ENCODE peak calls at places on chromosome 1, in ten cellular contexts. P is fibroblast of lung, L is epithelial cell of esophagus, C is kidney epithelial cell, A is GM06990, X is tibial artery, B is AG10803, O is tibial nerve, Q is BE2C, W is brain microvascular endothelial cell. V is an unnamed sample.

GRCh38 chr1:198157847-198158765 is 1.3 kb downstream of the NEK7 start:
- DNase-seq in P (peak), L (peak), C (no peak), A (no peak), X (no peak), B (no peak), O (no peak), Q (peak), W (peak), V (no peak)

GRCh38 chr1:211543003-211543402 is 36.0 kb downstream of the SLC30A1 start:
- DNase-seq in P (no peak), L (no peak), C (no peak), A (no peak), X (no peak), B (no peak), O (no peak), Q (no peak), W (no peak), V (no peak)

GRCh38 chr1:150543500-150544143 is 5.6 kb upstream of the ADAMTSL4 start:
- DNase-seq in P (no peak), L (peak), C (no peak), A (no peak), X (peak), B (peak), O (no peak), Q (no peak), W (no peak), V (no peak)

GRCh38 chr1:226814751-226815496 is 55.5 kb upstream of the PSEN2 start:
- DNase-seq in P (peak), L (peak), C (peak), A (no peak), X (peak), B (peak), O (no peak), Q (peak), W (peak), V (no peak)

GRCh38 chr1:3869751-3870301 is 12.6 kb downstream of the DFFB start:
- DNase-seq in P (peak), L (no peak), C (no peak), A (no peak), X (no peak), B (no peak), O (no peak), Q (peak), W (peak), V (no peak)

GRCh38 chr1:219792337-219793021 is 135.9 kb downstream of the SLC30A10 start:
- DNase-seq in P (peak), L (peak), C (no peak), A (no peak), X (no peak), B (peak), O (no peak), Q (peak), W (peak), V (no peak)

GRCh38 chr1:198657550-198658064 is 18.8 kb downstream of the PTPRC start:
- DNase-seq in P (peak), L (peak), C (peak), A (no peak), X (no peak), B (peak), O (no peak), Q (no peak), W (peak), V (no peak)

GRCh38 chr1:61741682-61742619 is at the start of gene PATJ:
- DNase-seq in P (peak), L (peak), C (no peak), A (peak), X (peak), B (peak), O (peak), Q (peak), W (no peak), V (no peak)

GRCh38 chr1:170586321-170586855 is 54.4 kb downstream of the GORAB start:
- DNase-seq in P (peak), L (peak), C (no peak), A (no peak), X (peak), B (peak), O (no peak), Q (no peak), W (no peak), V (no peak)

GRCh38 chr1:64378826-64379225 is 91.1 kb upstream of the CACHD1 start:
- DNase-seq in P (no peak), L (no peak), C (no peak), A (no peak), X (no peak), B (no peak), O (no peak), Q (no peak), W (no peak), V (no peak)

GRCh38 chr1:3598522-3599285 is 12.6 kb downstream of the MEGF6 start:
- DNase-seq in P (no peak), L (no peak), C (no peak), A (peak), X (no peak), B (no peak), O (no peak), Q (no peak), W (no peak), V (no peak)

GRCh38 chr1:30526652-30527345 is 196.6 kb downstream of the MATN1 start:
- DNase-seq in P (no peak), L (no peak), C (no peak), A (no peak), X (no peak), B (no peak), O (no peak), Q (no peak), W (no peak), V (no peak)

GRCh38 chr1:222914861-222915632 is 100.2 kb downstream of the DISP1 start:
- DNase-seq in P (peak), L (peak), C (no peak), A (no peak), X (no peak), B (peak), O (no peak), Q (no peak), W (peak), V (no peak)

GRCh38 chr1:152884085-152884484 is 6.0 kb downstream of the SMCP start:
- DNase-seq in P (no peak), L (peak), C (no peak), A (no peak), X (no peak), B (peak), O (no peak), Q (no peak), W (no peak), V (no peak)

DNA sequence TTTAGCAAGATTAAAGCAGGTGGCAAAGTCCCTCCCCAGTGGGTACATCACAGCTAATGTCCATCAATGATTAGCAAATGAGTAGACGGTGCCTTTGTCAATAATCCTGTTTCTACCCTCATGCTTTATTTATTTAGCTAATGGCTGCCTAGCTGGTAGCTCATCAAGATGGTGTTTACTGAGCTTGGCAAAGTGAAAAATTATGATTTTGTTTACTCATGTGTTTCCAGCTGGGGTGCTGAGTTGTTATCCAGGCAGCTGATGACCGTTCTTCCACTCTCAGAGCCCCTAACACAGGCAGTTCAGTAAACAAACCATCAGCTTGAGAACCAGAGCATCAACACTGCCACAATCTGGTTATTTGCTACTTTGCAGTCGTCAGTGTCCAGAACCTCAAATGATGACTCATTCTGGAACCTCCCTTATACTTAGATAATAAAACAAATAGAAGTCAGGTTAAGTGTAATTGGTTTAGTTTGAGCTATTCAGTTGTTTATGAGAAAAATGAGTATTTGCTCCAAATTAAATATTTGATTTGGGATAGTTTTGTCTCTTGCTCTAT is 163.9 kb downstream of the ST6GALNAC5 start:
- DNase-seq in P (peak), L (peak), C (no peak), A (no peak), X (no peak), B (peak), O (no peak), Q (no peak), W (peak), V (no peak)
- TF ChIP-seq CTCF in P (peak), L (peak), C (peak), A (peak), X (no peak), B (peak), O (no peak), Q (no peak), W (peak), V (no peak)

GRCh38 chr1:84975035-84975434 is 21.9 kb downstream of the MCOLN2 start:
- DNase-seq in P (no peak), L (no peak), C (no peak), A (no peak), X (no peak), B (no peak), O (no peak), Q (no peak), W (no peak), V (no peak)
- H3K4me3 ChIP-seq in P (no peak), L (no peak), C (no peak), A (no peak), X (no peak), B (no peak), O (no peak), Q (no peak), W (no peak), V (peak)

GRCh38 chr1:206492589-206492988 is 14.7 kb upstream of the RASSF5 start:
- DNase-seq in P (no peak), L (no peak), C (no peak), A (no peak), X (no peak), B (no peak), O (no peak), Q (no peak), W (no peak), V (no peak)

GRCh38 chr1:206487970-206488369 is 17.7 kb downstream of the IKBKE start:
- DNase-seq in P (no peak), L (no peak), C (no peak), A (no peak), X (no peak), B (no peak), O (no peak), Q (no peak), W (no peak), V (no peak)

GRCh38 chr1:206491592-206491991 is 15.7 kb upstream of the RASSF5 start:
- DNase-seq in P (no peak), L (no peak), C (no peak), A (no peak), X (no peak), B (no peak), O (no peak), Q (no peak), W (no peak), V (no peak)

GRCh38 chr1:206490643-206491421 is 16.5 kb upstream of the RASSF5 start:
- DNase-seq in P (peak), L (no peak), C (no peak), A (no peak), X (no peak), B (peak), O (no peak), Q (no peak), W (peak), V (no peak)

DNA sequence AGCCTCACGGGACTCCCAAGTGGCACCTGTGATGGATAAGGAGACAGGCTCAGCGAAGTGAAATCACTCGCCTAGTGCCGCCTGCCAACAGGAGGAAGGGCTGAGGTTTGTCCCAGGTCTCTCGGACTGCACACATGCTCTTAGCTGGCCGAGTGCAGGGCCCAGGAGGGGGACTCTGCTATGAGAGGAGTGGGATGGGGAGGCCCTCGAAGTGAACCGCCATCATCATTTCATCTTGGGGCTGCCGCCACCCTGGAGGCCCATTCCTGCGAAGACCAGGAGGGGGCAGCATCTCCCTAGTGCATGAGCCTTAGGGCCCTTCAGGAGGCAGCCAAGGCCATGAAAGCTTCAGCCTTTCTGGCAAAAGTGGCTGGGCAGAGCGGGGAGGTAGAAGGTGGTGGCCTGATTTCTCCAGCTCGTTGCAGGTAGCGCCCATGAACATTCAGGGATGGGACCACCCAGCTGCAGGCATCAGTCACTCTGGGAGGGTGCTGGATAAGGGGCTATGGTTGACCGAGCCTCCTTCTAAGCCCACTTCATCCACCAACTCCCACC is 17.3 kb upstream of the RASSF5 start:
- DNase-seq in P (peak), L (peak), C (no peak), A (peak), X (peak), B (peak), O (peak), Q (peak), W (peak), V (no peak)
- TF ChIP-seq CTCF in P (peak), L (peak), C (peak), A (peak), X (peak), B (peak), O (peak), Q (peak), W (peak), V (peak)

GRCh38 chr1:76154213-76154956 is 79.8 kb downstream of the ST6GALNAC3 start:
- DNase-seq in P (peak), L (peak), C (peak), A (peak), X (peak), B (peak), O (peak), Q (peak), W (peak), V (no peak)
- H3K4me3 ChIP-seq in P (peak), L (peak), C (peak), A (peak), X (peak), B (peak), O (peak), Q (peak), W (peak), V (peak)

V was measured in GM12864.